ENCODE peak calls at places on chromosomes 11 and 22, in seven cellular contexts. One of them, this sample, is unnamed. For H3K36me3, the result is how much of the 10 kb centered on the place peaks cover.

GRCh38 chr11:71499125-71499524 is 27.9 kb upstream of the KRTAP5-7 start:
- DNase-seq in K562: no peak
- DNase-seq in GM12878: no peak
- DNase-seq in H1: no peak
- DNase-seq in SK-N-SH: peak
- DNase-seq in IMR-90: peak
- DNase-seq in HepG2: no peak
- DNase-seq in this sample: no peak

GRCh38 chr11:126963603-126964353 is 36.8 kb downstream of the KIRREL3 start:
- DNase-seq in HepG2: no peak
- DNase-seq in GM12878: no peak
- DNase-seq in IMR-90: peak
- DNase-seq in SK-N-SH: no peak
- DNase-seq in H1: no peak
- DNase-seq in K562: no peak
- DNase-seq in this sample: no peak

GRCh38 chr11:9990221-9990973 is 303.6 kb downstream of the SBF2 start:
- DNase-seq in HepG2: peak
- DNase-seq in K562: no peak
- DNase-seq in IMR-90: peak
- DNase-seq in H1: no peak
- DNase-seq in GM12878: no peak
- DNase-seq in SK-N-SH: no peak
- DNase-seq in this sample: no peak

GRCh38 chr22:42202669-42203068 is 67.8 kb downstream of the TCF20 start:
- DNase-seq in IMR-90: peak
- DNase-seq in H1: no peak
- DNase-seq in SK-N-SH: no peak
- DNase-seq in GM12878: no peak
- DNase-seq in K562: no peak
- DNase-seq in HepG2: no peak
- DNase-seq in this sample: no peak

GRCh38 chr11:8671651-8672062 is 10.8 kb downstream of the TRIM66 start:
- DNase-seq in SK-N-SH: no peak
- DNase-seq in GM12878: no peak
- DNase-seq in HepG2: no peak
- DNase-seq in H1: no peak
- DNase-seq in IMR-90: peak
- DNase-seq in K562: no peak
- DNase-seq in this sample: no peak

GRCh38 chr11:28009383-28009782 is 98.6 kb downstream of the KIF18A start:
- DNase-seq in GM12878: no peak
- DNase-seq in HepG2: no peak
- DNase-seq in H1: no peak
- DNase-seq in IMR-90: peak
- DNase-seq in SK-N-SH: no peak
- DNase-seq in K562: no peak
- DNase-seq in this sample: no peak

GRCh38 chr11:86459682-86460460 is 85.2 kb downstream of the CCDC81 start:
- DNase-seq in H1: peak
- DNase-seq in HepG2: peak
- DNase-seq in SK-N-SH: peak
- DNase-seq in IMR-90: peak
- DNase-seq in K562: no peak
- DNase-seq in GM12878: no peak
- DNase-seq in this sample: peak

GRCh38 chr11:129249351-129249750 is 57.2 kb upstream of the ARHGAP32 start:
- DNase-seq in HepG2: no peak
- DNase-seq in GM12878: no peak
- DNase-seq in H1: no peak
- DNase-seq in IMR-90: peak
- DNase-seq in K562: no peak
- DNase-seq in SK-N-SH: no peak
- DNase-seq in this sample: no peak

GRCh38 chr22:49382451-49382735 is 445.3 kb downstream of the BRD1 start:
- DNase-seq in H1: no peak
- DNase-seq in HepG2: no peak
- DNase-seq in SK-N-SH: no peak
- DNase-seq in GM12878: no peak
- DNase-seq in K562: no peak
- DNase-seq in IMR-90: no peak
- DNase-seq in this sample: no peak

GRCh38 chr11:119374632-119375394 is 6.7 kb downstream of the USP2 start:
- DNase-seq in H1: no peak
- DNase-seq in IMR-90: no peak
- DNase-seq in HepG2: no peak
- DNase-seq in K562: peak
- DNase-seq in GM12878: no peak
- DNase-seq in SK-N-SH: peak
- DNase-seq in this sample: no peak
- TF ChIP-seq RAD21 in H1: no peak
- TF ChIP-seq RAD21 in IMR-90: no peak
- TF ChIP-seq RAD21 in HepG2: no peak
- TF ChIP-seq RAD21 in K562: no peak
- TF ChIP-seq RAD21 in GM12878: no peak
- TF ChIP-seq RAD21 in SK-N-SH: no peak
- TF ChIP-seq RAD21 in this sample: no peak

GRCh38 chr22:50464451-50464850 is 10.4 kb downstream of the SBF1 start:
- DNase-seq in SK-N-SH: no peak
- DNase-seq in GM12878: no peak
- DNase-seq in HepG2: no peak
- DNase-seq in H1: no peak
- DNase-seq in IMR-90: no peak
- DNase-seq in K562: no peak
- DNase-seq in this sample: no peak
- H3K36me3 ChIP-seq in SK-N-SH: half or more
- H3K36me3 ChIP-seq in GM12878: half or more
- H3K36me3 ChIP-seq in HepG2: under half
- H3K36me3 ChIP-seq in H1: half or more
- H3K36me3 ChIP-seq in IMR-90: half or more
- H3K36me3 ChIP-seq in K562: half or more
- H3K36me3 ChIP-seq in this sample: under half

DNA sequence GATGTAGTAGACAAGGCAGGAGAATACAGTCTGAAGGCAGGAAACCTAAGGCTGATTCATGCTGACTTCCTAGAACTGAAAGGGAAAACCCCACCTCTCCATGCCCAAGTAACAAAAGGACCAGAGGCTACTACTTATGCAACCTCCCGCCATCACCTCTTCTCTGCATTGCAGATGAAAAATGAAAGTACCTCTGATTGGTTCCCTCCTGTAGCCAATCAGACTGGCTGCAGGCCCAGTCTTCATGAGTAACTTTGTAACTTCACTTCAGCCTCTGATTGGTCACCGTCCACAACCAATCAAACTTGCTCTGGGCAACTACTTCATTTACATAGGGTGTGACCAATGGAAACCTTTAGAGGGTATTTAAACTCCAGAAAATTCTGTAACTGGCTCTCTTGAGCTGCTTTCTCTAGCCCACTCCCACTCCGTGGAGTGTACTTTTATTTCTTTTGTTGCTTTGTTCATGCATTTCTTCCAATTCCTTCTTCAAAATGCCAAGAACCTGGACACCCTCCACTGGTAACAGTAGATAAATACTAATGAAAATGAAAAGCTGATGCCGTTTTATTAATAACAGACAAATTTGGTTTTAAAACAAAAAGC is 5.2 kb upstream of the MAP6 start:
- DNase-seq in HepG2: peak
- DNase-seq in IMR-90: peak
- DNase-seq in K562: peak
- DNase-seq in H1: no peak
- DNase-seq in GM12878: no peak
- DNase-seq in SK-N-SH: no peak
- DNase-seq in this sample: peak
- TF ChIP-seq RAD21 in HepG2: no peak
- TF ChIP-seq RAD21 in IMR-90: no peak
- TF ChIP-seq RAD21 in K562: no peak
- TF ChIP-seq RAD21 in H1: no peak
- TF ChIP-seq RAD21 in GM12878: no peak
- TF ChIP-seq RAD21 in SK-N-SH: no peak
- TF ChIP-seq RAD21 in this sample: no peak

DNA sequence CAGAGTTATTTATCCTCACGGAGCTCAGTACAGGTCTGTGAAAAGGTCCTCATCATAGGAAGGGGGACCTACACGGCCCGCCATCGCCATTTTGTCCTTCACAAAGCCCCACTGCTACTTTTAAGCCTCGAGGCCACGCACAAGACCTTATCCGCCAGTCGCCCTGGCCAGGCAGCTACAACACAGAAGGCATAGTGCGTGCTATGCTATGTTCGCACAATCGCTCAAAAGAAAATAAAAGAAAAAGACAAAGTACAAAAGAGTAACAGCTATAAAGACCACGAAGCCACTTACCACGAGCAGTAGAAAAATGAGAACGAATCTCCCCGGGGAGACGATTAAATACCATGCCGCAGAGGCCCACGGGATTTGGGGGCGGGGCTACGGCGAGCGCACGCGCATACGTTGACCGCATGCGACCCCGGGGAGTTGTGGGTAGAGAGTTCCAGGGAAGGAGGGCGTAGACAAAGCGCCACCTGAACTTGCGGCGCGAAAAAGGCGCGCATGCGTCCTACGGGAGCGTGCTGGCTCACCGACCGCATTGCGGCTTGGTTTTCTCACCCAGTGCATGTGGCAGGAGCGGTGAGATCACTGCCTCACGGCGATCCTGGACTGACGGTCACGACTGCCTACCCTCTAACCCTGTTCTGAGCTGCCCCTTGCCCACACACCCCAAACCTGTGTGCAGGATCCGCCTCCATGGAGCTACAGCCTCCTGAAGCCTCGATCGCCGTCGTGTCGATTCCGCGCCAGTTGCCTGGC is 16.4 kb upstream of the WDR74 start:
- DNase-seq in GM12878: peak
- DNase-seq in H1: peak
- DNase-seq in K562: peak
- DNase-seq in HepG2: peak
- DNase-seq in SK-N-SH: peak
- DNase-seq in IMR-90: peak
- DNase-seq in this sample: peak
- H3K36me3 ChIP-seq in GM12878: under half
- H3K36me3 ChIP-seq in H1: under half
- H3K36me3 ChIP-seq in K562: half or more
- H3K36me3 ChIP-seq in HepG2: under half
- H3K36me3 ChIP-seq in SK-N-SH: under half
- H3K36me3 ChIP-seq in IMR-90: under half
- H3K36me3 ChIP-seq in this sample: under half

DNA sequence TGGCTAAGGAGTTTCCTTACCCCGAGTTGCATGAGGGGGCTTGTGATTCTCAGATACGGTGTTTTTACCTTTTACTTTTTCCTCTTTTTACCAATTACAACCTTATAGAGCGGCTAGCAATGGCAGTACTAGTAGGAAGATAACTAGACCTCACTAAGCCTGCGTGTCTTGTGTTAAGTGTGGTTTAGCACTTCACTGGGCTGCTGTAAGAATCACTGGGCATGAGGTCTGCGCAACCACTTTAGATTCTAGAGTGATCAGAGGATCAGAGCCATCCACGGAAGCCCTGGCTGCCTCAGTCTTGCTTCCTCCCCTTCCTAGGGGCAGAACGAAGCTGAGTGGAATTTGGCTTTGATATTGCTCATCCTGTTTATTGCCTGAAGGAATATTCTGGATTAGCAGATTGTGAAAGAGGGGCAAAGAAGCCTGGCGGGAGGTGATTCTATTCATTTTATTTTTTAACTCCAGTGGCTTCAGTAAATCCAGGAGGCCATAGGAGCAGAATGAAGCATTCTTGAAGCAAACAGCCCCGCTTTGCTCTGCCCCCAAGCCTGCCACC is 88.5 kb downstream of the GRAMD1B start:
- DNase-seq in GM12878: no peak
- DNase-seq in H1: no peak
- DNase-seq in IMR-90: no peak
- DNase-seq in HepG2: no peak
- DNase-seq in K562: no peak
- DNase-seq in SK-N-SH: no peak
- DNase-seq in this sample: no peak
- TF ChIP-seq RAD21 in GM12878: no peak
- TF ChIP-seq RAD21 in H1: no peak
- TF ChIP-seq RAD21 in IMR-90: no peak
- TF ChIP-seq RAD21 in HepG2: no peak
- TF ChIP-seq RAD21 in K562: no peak
- TF ChIP-seq RAD21 in SK-N-SH: no peak
- TF ChIP-seq RAD21 in this sample: no peak

GRCh38 chr22:29186302-29186701 is 19.4 kb upstream of the EMID1 start:
- DNase-seq in HepG2: no peak
- DNase-seq in IMR-90: no peak
- DNase-seq in SK-N-SH: no peak
- DNase-seq in GM12878: no peak
- DNase-seq in H1: no peak
- DNase-seq in K562: no peak
- DNase-seq in this sample: no peak
- H3K36me3 ChIP-seq in HepG2: under half
- H3K36me3 ChIP-seq in IMR-90: under half
- H3K36me3 ChIP-seq in SK-N-SH: under half
- H3K36me3 ChIP-seq in GM12878: under half
- H3K36me3 ChIP-seq in H1: under half
- H3K36me3 ChIP-seq in K562: under half
- H3K36me3 ChIP-seq in this sample: under half

GRCh38 chr22:44676441-44677298 is 25.3 kb upstream of the PRR5 start:
- DNase-seq in HepG2: peak
- DNase-seq in IMR-90: peak
- DNase-seq in SK-N-SH: peak
- DNase-seq in GM12878: no peak
- DNase-seq in K562: peak
- DNase-seq in H1: no peak
- DNase-seq in this sample: no peak
- TF ChIP-seq RAD21 in HepG2: peak
- TF ChIP-seq RAD21 in IMR-90: no peak
- TF ChIP-seq RAD21 in SK-N-SH: no peak
- TF ChIP-seq RAD21 in GM12878: no peak
- TF ChIP-seq RAD21 in K562: no peak
- TF ChIP-seq RAD21 in H1: no peak
- TF ChIP-seq RAD21 in this sample: no peak